ENCODE peak calls at places on chromosome 4, in seven cellular contexts. One of them, this sample, is unnamed.

GRCh38 chr4:76974150-76974549 is 24.6 kb downstream of the SEPTIN11 start:
- DNase-seq in breast epithelium: no peak
- DNase-seq in left ventricle myocardium inferior: no peak
- DNase-seq in adipocyte: no peak
- DNase-seq in astrocyte: no peak
- DNase-seq in HCT116: no peak
- DNase-seq in kidney: no peak
- DNase-seq in this sample: no peak

GRCh38 chr4:16827762-16828724 is 70.4 kb downstream of the LDB2 start:
- DNase-seq in breast epithelium: no peak
- DNase-seq in left ventricle myocardium inferior: no peak
- DNase-seq in adipocyte: no peak
- DNase-seq in astrocyte: peak; percentile 14
- DNase-seq in HCT116: no peak
- DNase-seq in kidney: no peak
- DNase-seq in this sample: no peak

GRCh38 chr4:7336067-7336569 is 98.6 kb downstream of the PSAPL1 start:
- DNase-seq in breast epithelium: no peak
- DNase-seq in left ventricle myocardium inferior: no peak
- DNase-seq in adipocyte: no peak
- DNase-seq in astrocyte: no peak
- DNase-seq in HCT116: no peak
- DNase-seq in kidney: no peak
- DNase-seq in this sample: no peak

GRCh38 chr4:77157859-77158486 is 966 bp downstream of the CCNG2 start:
- DNase-seq in breast epithelium: peak; percentile 82
- DNase-seq in left ventricle myocardium inferior: peak; percentile 88
- DNase-seq in adipocyte: peak; percentile 96
- DNase-seq in astrocyte: peak; percentile 74
- DNase-seq in HCT116: peak; percentile 51
- DNase-seq in kidney: peak; percentile 98
- DNase-seq in this sample: no peak

GRCh38 chr4:7206856-7207567 is 14.7 kb downstream of the SORCS2 start:
- DNase-seq in breast epithelium: no peak
- DNase-seq in left ventricle myocardium inferior: peak; percentile 86
- DNase-seq in adipocyte: peak; percentile 97
- DNase-seq in astrocyte: peak; percentile 92
- DNase-seq in HCT116: no peak
- DNase-seq in kidney: peak; percentile 94
- DNase-seq in this sample: peak; percentile 32

GRCh38 chr4:66178901-66179300 is 508.6 kb upstream of the EPHA5 start:
- DNase-seq in breast epithelium: no peak
- DNase-seq in left ventricle myocardium inferior: no peak
- DNase-seq in adipocyte: peak; percentile 72
- DNase-seq in astrocyte: peak; percentile 74
- DNase-seq in HCT116: no peak
- DNase-seq in kidney: no peak
- DNase-seq in this sample: no peak

GRCh38 chr4:42654606-42655005 is 2.3 kb downstream of the ATP8A1 start:
- DNase-seq in breast epithelium: no peak
- DNase-seq in left ventricle myocardium inferior: no peak
- DNase-seq in adipocyte: peak; percentile 5
- DNase-seq in astrocyte: peak; percentile 76
- DNase-seq in HCT116: peak; percentile 4
- DNase-seq in kidney: no peak
- DNase-seq in this sample: no peak

GRCh38 chr4:82890913-82891727 is at the start of gene SEC31A:
- DNase-seq in breast epithelium: peak; percentile 96
- DNase-seq in left ventricle myocardium inferior: peak; percentile 96
- DNase-seq in adipocyte: peak; percentile 99
- DNase-seq in astrocyte: peak; percentile 85
- DNase-seq in HCT116: peak; percentile 77
- DNase-seq in kidney: peak; percentile 99
- DNase-seq in this sample: peak; percentile 67

GRCh38 chr4:6541789-6542188 is 33.2 kb upstream of the MAN2B2 start:
- DNase-seq in breast epithelium: no peak
- DNase-seq in left ventricle myocardium inferior: no peak
- DNase-seq in adipocyte: no peak
- DNase-seq in astrocyte: no peak
- DNase-seq in HCT116: no peak
- DNase-seq in kidney: no peak
- DNase-seq in this sample: no peak

GRCh38 chr4:167415461-167415860 is 181.2 kb upstream of the SPOCK3 start:
- DNase-seq in breast epithelium: no peak
- DNase-seq in left ventricle myocardium inferior: no peak
- DNase-seq in adipocyte: no peak
- DNase-seq in astrocyte: no peak
- DNase-seq in HCT116: no peak
- DNase-seq in kidney: no peak
- DNase-seq in this sample: no peak

GRCh38 chr4:88033309-88033708 is 25.9 kb downstream of the PKD2 start:
- DNase-seq in breast epithelium: no peak
- DNase-seq in left ventricle myocardium inferior: no peak
- DNase-seq in adipocyte: peak; percentile 83
- DNase-seq in astrocyte: peak; percentile 35
- DNase-seq in HCT116: peak; percentile 34
- DNase-seq in kidney: no peak
- DNase-seq in this sample: peak; percentile 37

GRCh38 chr4:17475481-17475880 is 36.4 kb downstream of the QDPR start:
- DNase-seq in breast epithelium: no peak
- DNase-seq in left ventricle myocardium inferior: no peak
- DNase-seq in adipocyte: peak; percentile 37
- DNase-seq in astrocyte: peak; percentile 9
- DNase-seq in HCT116: no peak
- DNase-seq in kidney: no peak
- DNase-seq in this sample: no peak

GRCh38 chr4:107825072-107825789 is 499 bp downstream of the SGMS2 start:
- DNase-seq in breast epithelium: peak; percentile 52
- DNase-seq in left ventricle myocardium inferior: no peak
- DNase-seq in adipocyte: peak; percentile 81
- DNase-seq in astrocyte: peak; percentile 55
- DNase-seq in HCT116: no peak
- DNase-seq in kidney: peak; percentile 87
- DNase-seq in this sample: no peak

GRCh38 chr4:26069218-26069617 is 155.2 kb downstream of the SMIM20 start:
- DNase-seq in breast epithelium: no peak
- DNase-seq in left ventricle myocardium inferior: no peak
- DNase-seq in adipocyte: no peak
- DNase-seq in astrocyte: peak; percentile 27
- DNase-seq in HCT116: no peak
- DNase-seq in kidney: no peak
- DNase-seq in this sample: no peak

GRCh38 chr4:165783626-165784025 is 89.4 kb upstream of the TLL1 start:
- DNase-seq in breast epithelium: no peak
- DNase-seq in left ventricle myocardium inferior: no peak
- DNase-seq in adipocyte: no peak
- DNase-seq in astrocyte: no peak
- DNase-seq in HCT116: no peak
- DNase-seq in kidney: no peak
- DNase-seq in this sample: no peak

GRCh38 chr4:126742048-126742447 is 890.7 kb upstream of the INTU start:
- DNase-seq in breast epithelium: no peak
- DNase-seq in left ventricle myocardium inferior: no peak
- DNase-seq in adipocyte: no peak
- DNase-seq in astrocyte: no peak
- DNase-seq in HCT116: no peak
- DNase-seq in kidney: no peak
- DNase-seq in this sample: no peak

GRCh38 chr4:3220586-3221494 is 28.1 kb upstream of the MSANTD1 start:
- DNase-seq in breast epithelium: no peak
- DNase-seq in left ventricle myocardium inferior: peak; percentile 6
- DNase-seq in adipocyte: no peak
- DNase-seq in astrocyte: no peak
- DNase-seq in HCT116: no peak
- DNase-seq in kidney: peak; percentile 44
- DNase-seq in this sample: no peak

GRCh38 chr4:112029642-112030235 is 115.5 kb upstream of the FAM241A start:
- DNase-seq in breast epithelium: no peak
- DNase-seq in left ventricle myocardium inferior: no peak
- DNase-seq in adipocyte: peak; percentile 43
- DNase-seq in astrocyte: no peak
- DNase-seq in HCT116: no peak
- DNase-seq in kidney: no peak
- DNase-seq in this sample: no peak

GRCh38 chr4:16608611-16609125 is 289.8 kb downstream of the LDB2 start:
- DNase-seq in breast epithelium: no peak
- DNase-seq in left ventricle myocardium inferior: no peak
- DNase-seq in adipocyte: no peak
- DNase-seq in astrocyte: no peak
- DNase-seq in HCT116: no peak
- DNase-seq in kidney: peak; percentile 60
- DNase-seq in this sample: no peak

GRCh38 chr4:42361475-42361874 is 35.8 kb upstream of the SHISA3 start:
- DNase-seq in breast epithelium: no peak
- DNase-seq in left ventricle myocardium inferior: no peak
- DNase-seq in adipocyte: no peak
- DNase-seq in astrocyte: no peak
- DNase-seq in HCT116: no peak
- DNase-seq in kidney: peak; percentile 73
- DNase-seq in this sample: no peak

GRCh38 chr4:123352240-123352945 is 44.2 kb upstream of the SPRY1 start:
- DNase-seq in breast epithelium: no peak
- DNase-seq in left ventricle myocardium inferior: no peak
- DNase-seq in adipocyte: peak; percentile 52
- DNase-seq in astrocyte: peak; percentile 86
- DNase-seq in HCT116: no peak
- DNase-seq in kidney: no peak
- DNase-seq in this sample: no peak

GRCh38 chr4:153257966-153258365 is 53.7 kb downstream of the TRIM2 start:
- DNase-seq in breast epithelium: no peak
- DNase-seq in left ventricle myocardium inferior: no peak
- DNase-seq in adipocyte: no peak
- DNase-seq in astrocyte: no peak
- DNase-seq in HCT116: no peak
- DNase-seq in kidney: no peak
- DNase-seq in this sample: no peak

GRCh38 chr4:153259679-153260078 is 55.4 kb downstream of the TRIM2 start:
- DNase-seq in breast epithelium: no peak
- DNase-seq in left ventricle myocardium inferior: no peak
- DNase-seq in adipocyte: peak; percentile 46
- DNase-seq in astrocyte: no peak
- DNase-seq in HCT116: no peak
- DNase-seq in kidney: no peak
- DNase-seq in this sample: no peak

GRCh38 chr4:153258750-153259149 is 54.5 kb downstream of the TRIM2 start:
- DNase-seq in breast epithelium: no peak
- DNase-seq in left ventricle myocardium inferior: no peak
- DNase-seq in adipocyte: no peak
- DNase-seq in astrocyte: no peak
- DNase-seq in HCT116: no peak
- DNase-seq in kidney: no peak
- DNase-seq in this sample: no peak

GRCh38 chr4:153255233-153255632 is 51.0 kb downstream of the TRIM2 start:
- DNase-seq in breast epithelium: no peak
- DNase-seq in left ventricle myocardium inferior: no peak
- DNase-seq in adipocyte: no peak
- DNase-seq in astrocyte: no peak
- DNase-seq in HCT116: no peak
- DNase-seq in kidney: no peak
- DNase-seq in this sample: no peak

GRCh38 chr4:153257151-153257620 is 52.9 kb downstream of the TRIM2 start:
- DNase-seq in breast epithelium: no peak
- DNase-seq in left ventricle myocardium inferior: no peak
- DNase-seq in adipocyte: peak; percentile 83
- DNase-seq in astrocyte: peak; percentile 73
- DNase-seq in HCT116: no peak
- DNase-seq in kidney: peak; percentile 78
- DNase-seq in this sample: no peak
- H3K4me3 ChIP-seq in breast epithelium: no peak overlapping the region
- H3K4me3 ChIP-seq in left ventricle myocardium inferior: no peak overlapping the region
- H3K4me3 ChIP-seq in adipocyte: peak overlapping the region; percentile 17
- H3K4me3 ChIP-seq in astrocyte: peak overlapping the region; percentile 61
- H3K4me3 ChIP-seq in HCT116: no peak overlapping the region
- H3K4me3 ChIP-seq in kidney: no peak overlapping the region
- H3K4me3 ChIP-seq in this sample: no peak overlapping the region

GRCh38 chr4:153530996-153531375 is 64.8 kb downstream of the TMEM131L start:
- DNase-seq in breast epithelium: no peak
- DNase-seq in left ventricle myocardium inferior: no peak
- DNase-seq in adipocyte: no peak
- DNase-seq in astrocyte: no peak
- DNase-seq in HCT116: no peak
- DNase-seq in kidney: no peak
- DNase-seq in this sample: no peak
- H3K4me3 ChIP-seq in breast epithelium: no peak overlapping the region
- H3K4me3 ChIP-seq in left ventricle myocardium inferior: no peak overlapping the region
- H3K4me3 ChIP-seq in adipocyte: no peak overlapping the region
- H3K4me3 ChIP-seq in astrocyte: no peak overlapping the region
- H3K4me3 ChIP-seq in HCT116: no peak overlapping the region
- H3K4me3 ChIP-seq in kidney: no peak overlapping the region
- H3K4me3 ChIP-seq in this sample: no peak overlapping the region

DNA sequence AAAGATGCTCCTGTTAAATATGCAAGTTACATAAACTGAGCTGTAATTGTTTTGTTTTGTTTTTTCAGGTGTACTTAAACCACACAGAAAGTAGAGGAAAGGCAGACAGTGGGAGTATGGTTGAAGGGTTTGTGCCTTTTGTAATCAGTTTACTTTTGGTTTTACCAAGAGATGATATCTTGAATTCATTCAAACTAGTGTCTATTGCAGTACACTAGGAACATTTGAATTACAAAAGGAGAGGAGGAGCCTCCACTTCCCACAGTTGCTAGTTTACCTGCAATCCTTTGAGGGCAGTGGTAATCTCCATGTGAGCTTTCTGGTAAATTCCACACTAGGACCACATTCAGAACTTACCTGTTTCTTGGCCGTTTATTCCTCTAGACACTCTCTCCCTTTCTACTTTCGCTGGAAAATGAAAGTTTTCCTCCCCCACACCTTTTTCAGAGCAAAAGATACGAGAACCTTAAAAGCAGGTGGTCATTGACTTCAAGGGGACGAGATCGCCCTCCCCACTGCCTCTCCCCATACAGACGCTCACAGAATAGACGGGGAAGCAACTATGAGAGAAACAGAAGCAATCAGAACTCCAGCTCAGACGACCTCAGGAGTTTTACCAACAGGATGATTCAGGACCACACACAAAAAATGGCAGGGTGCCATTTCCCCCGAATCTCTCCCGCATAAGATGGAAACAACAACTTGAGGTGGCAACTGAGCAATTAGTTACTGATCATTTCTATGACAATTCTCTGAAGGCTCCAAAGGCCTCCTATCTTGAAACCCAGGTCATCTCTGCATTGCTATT is 3.3 kb downstream of the RBM47 start:
- DNase-seq in breast epithelium: no peak
- DNase-seq in left ventricle myocardium inferior: no peak
- DNase-seq in adipocyte: no peak
- DNase-seq in astrocyte: peak; percentile 52
- DNase-seq in HCT116: no peak
- DNase-seq in kidney: no peak
- DNase-seq in this sample: no peak
- H3K4me3 ChIP-seq in breast epithelium: peak overlapping the region; percentile 5
- H3K4me3 ChIP-seq in left ventricle myocardium inferior: peak overlapping the region; percentile 12
- H3K4me3 ChIP-seq in adipocyte: no peak overlapping the region
- H3K4me3 ChIP-seq in astrocyte: no peak overlapping the region
- H3K4me3 ChIP-seq in HCT116: no peak overlapping the region
- H3K4me3 ChIP-seq in kidney: peak overlapping the region; percentile 69
- H3K4me3 ChIP-seq in this sample: no peak overlapping the region

DNA sequence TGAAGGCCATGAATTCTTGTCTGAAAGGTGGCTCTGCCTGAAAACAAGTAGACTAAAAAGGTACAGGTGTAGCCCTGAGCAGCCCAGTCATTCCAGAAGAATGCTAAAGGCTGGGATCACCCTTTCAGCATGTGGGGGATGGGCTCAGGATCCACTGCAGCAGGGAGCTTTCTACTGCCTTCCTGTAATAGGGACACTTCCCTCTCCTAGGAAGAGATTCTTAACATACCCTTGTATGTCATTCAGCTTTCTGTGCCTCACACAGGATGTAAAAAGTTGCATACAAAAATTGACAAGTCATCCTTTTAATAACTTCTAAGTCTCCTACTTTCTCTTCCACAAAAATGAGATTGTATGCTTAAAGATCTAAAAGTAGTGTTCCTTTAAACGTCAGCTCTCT is 123.3 kb downstream of the ZNF518B start:
- DNase-seq in breast epithelium: no peak
- DNase-seq in left ventricle myocardium inferior: no peak
- DNase-seq in adipocyte: no peak
- DNase-seq in astrocyte: no peak
- DNase-seq in HCT116: no peak
- DNase-seq in kidney: no peak
- DNase-seq in this sample: no peak
- H3K4me3 ChIP-seq in breast epithelium: no peak overlapping the region
- H3K4me3 ChIP-seq in left ventricle myocardium inferior: no peak overlapping the region
- H3K4me3 ChIP-seq in adipocyte: no peak overlapping the region
- H3K4me3 ChIP-seq in astrocyte: no peak overlapping the region
- H3K4me3 ChIP-seq in HCT116: no peak overlapping the region
- H3K4me3 ChIP-seq in kidney: no peak overlapping the region
- H3K4me3 ChIP-seq in this sample: no peak overlapping the region

This sample was measured in HFF-Myc.